ENCODE peak calls at places on chromosomes 16 and 17, in four cellular contexts. U, C, S and B are unnamed samples. For H3K4me1, the result is how much of the 10 kb centered on the place peaks cover.

GRCh38 chr17:400257-400656 is 47.6 kb upstream of the RPH3AL start:
- DNase-seq in U (no peak), C (no peak), S (no peak), B (no peak)

GRCh38 chr17:65514541-65514940 is 46.9 kb downstream of the AXIN2 start:
- DNase-seq in U (no peak), C (no peak), S (no peak), B (no peak)

GRCh38 chr16:88983157-88983556 is 6.2 kb upstream of the CBFA2T3 start:
- DNase-seq in U (no peak), C (no peak), S (no peak), B (no peak)

GRCh38 chr17:73343168-73343634 is 31.4 kb upstream of the CDC42EP4 start:
- DNase-seq in U (no peak), C (no peak), S (no peak), B (peak)

GRCh38 chr17:964881-965280 is 14.7 kb downstream of the NXN start:
- DNase-seq in U (no peak), C (no peak), S (no peak), B (no peak)

GRCh38 chr16:10878644-10879498 is 1.9 kb downstream of the CIITA start:
- DNase-seq in U (no peak), C (peak), S (no peak), B (no peak)

GRCh38 chr17:75260679-75261335 is 599 bp downstream of the GGA3 start:
- DNase-seq in U (no peak), C (no peak), S (no peak), B (no peak)

GRCh38 chr17:2566056-2566455 is 27.4 kb upstream of the PAFAH1B1 start:
- DNase-seq in U (no peak), C (no peak), S (no peak), B (no peak)

GRCh38 chr17:64775701-64776570 is 113.8 kb upstream of the SMURF2 start:
- DNase-seq in U (no peak), C (no peak), S (no peak), B (no peak)

GRCh38 chr16:6265956-6266355 is 1066.7 kb upstream of the RBFOX1 start:
- DNase-seq in U (no peak), C (no peak), S (no peak), B (no peak)

GRCh38 chr16:12082207-12082606 is 105.7 kb downstream of the SNX29 start:
- DNase-seq in U (no peak), C (no peak), S (no peak), B (no peak)

GRCh38 chr16:74726736-74727135 is 26.1 kb upstream of the MLKL start:
- DNase-seq in U (no peak), C (no peak), S (no peak), B (no peak)

GRCh38 chr17:731943-732787 is at the start of gene TLCD3A:
- DNase-seq in U (peak), C (peak), S (no peak), B (peak)

GRCh38 chr17:75428775-75429469 is 23.4 kb upstream of the GRB2 start:
- DNase-seq in U (no peak), C (no peak), S (no peak), B (peak)

GRCh38 chr17:77529328-77529650 is 388.5 kb downstream of the SEC14L1 start:
- DNase-seq in U (no peak), C (no peak), S (no peak), B (no peak)

GRCh38 chr17:77530591-77530990 is 389.8 kb downstream of the SEC14L1 start:
- DNase-seq in U (no peak), C (no peak), S (no peak), B (no peak)

GRCh38 chr17:77527394-77527793 is 386.6 kb downstream of the SEC14L1 start:
- DNase-seq in U (no peak), C (no peak), S (no peak), B (no peak)

GRCh38 chr17:77527836-77528505 is 387.2 kb downstream of the SEC14L1 start:
- DNase-seq in U (no peak), C (no peak), S (no peak), B (no peak)

DNA sequence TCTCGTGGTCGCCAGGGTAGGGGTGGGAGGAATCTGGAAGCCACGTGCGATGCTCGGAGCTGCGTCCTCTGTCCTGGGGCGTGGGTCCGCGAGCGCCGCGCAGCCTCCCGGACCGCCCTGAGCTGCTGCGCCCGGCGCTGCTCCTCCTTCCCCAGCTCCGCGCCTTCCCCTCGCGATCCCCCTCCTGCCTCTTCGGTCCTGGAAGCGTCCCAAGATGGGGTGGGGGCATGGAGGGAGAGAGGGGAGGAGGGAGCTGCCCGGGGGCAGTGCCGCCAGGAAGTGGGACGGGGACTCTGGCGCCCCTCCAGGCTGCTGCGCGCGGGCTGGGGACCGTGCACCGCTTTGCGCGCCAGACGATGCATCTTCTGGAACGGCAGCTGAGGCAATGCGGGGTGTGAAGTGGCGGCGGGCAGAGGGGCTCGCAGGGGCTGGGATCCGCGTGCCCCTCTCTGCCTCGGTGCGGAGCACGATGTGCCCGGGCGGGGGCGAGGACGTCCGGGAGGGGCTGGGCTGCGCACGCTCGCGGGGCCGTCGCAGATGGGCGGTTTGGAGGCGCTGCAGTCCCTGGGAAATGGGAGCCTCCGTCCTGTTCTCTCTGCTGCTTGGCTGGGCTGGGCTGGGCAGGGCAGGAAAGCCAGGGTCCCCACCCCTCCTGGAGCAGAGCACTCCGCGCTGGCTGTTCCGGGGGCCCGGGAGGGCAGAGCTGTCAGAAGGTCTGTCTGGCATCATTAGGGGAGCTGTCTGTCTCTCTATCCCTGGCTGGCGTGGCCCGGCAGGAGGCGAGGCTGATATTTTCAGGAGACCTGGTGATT is 388.0 kb downstream of the SEC14L1 start:
- DNase-seq in U (no peak), C (no peak), S (peak), B (no peak)
- H3K4me3 ChIP-seq in U (no peak), C (no peak), S (peak), B (peak)

DNA sequence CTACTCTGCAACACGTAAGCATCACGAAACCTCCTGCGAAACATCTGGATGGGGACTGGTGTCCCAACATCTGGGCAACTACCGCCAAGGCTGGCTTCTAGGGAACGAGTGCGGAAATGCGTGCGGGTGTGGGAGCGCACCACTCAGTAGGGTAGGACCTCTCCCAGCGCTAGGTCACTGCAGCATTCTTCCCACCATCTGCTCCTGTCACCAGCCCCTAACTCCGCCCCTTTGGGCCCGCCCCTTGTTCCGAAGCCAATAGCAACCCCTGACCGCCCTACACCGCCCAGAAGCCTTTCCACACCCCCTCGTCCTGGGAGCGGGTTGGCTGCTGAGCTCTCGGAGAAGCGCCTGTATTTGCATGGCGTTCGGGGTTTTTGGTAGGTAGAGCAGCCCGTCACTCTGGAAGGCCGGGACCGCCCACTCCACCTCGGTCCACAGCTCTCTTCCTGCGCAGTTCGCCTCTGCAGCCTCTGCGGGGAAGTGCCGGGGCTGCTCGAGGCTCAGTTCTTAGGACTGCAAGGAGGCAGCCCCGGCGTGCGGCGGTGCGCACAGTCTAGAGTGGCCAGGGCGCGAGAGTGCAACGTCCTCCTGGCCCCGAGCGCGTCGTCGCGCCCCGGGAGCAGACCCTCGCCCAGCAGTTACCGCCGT is at the start of gene HS3ST3B1:
- DNase-seq in U (peak), C (peak), S (peak), B (peak)
- H3K4me1 ChIP-seq in U (half or more), C (under half), S (half or more), B (under half)

DNA sequence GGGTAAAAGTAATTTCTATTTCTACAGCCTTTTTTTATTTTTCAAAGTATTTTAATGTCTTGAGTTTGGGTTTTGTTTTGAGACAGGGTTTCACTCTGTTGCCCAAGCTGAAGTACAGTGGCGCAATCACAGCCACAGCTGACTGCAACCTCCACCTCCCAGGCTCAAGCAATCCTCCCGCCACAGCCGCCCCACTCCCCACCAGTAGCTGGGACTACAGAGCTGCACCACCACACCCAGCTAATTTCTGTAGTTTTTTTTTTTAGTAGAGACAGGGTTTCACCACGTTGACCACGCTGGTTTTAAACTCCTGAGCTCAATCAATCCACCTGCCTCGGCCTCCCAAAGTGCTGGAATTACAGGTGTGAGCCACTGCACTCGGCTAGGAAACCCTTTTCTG is 44.0 kb downstream of the TUBD1 start:
- DNase-seq in U (no peak), C (peak), S (no peak), B (no peak)
- H3K27ac ChIP-seq in U (no peak), C (no peak), S (no peak), B (no peak)

DNA sequence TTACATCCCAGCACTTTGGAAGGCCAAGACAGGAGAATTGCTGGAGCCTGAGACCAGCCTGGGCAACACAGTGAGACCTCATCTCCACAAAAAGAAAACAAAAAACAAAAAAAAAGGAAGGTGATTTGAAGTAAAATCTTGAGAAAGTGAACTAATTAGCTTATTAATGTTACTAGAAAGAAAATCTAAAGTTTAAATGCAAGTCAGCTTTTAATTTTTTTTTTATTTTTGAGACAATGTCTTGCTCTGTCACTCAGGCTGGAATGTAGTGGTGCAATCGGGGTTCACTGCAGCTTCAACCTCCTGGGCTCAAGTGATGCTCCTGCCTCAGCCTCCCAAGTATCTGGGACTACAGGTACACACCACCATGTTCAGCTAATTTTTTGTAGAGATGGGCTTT is 3.5 kb upstream of the CTCF start:
- DNase-seq in U (no peak), C (no peak), S (no peak), B (no peak)
- H3K4me3 ChIP-seq in U (no peak), C (no peak), S (no peak), B (no peak)